ENCODE peak calls at places on chromosomes 11 and 22, in four cellular contexts. One of them, this sample, is unnamed.

GRCh38 chr11:93623938-93624337 is 37.5 kb upstream of the CEP295 start:
- DNase-seq in neural progenitor cell: no peak
- DNase-seq in psoas muscle: no peak
- DNase-seq in AG10803: no peak
- DNase-seq in this sample: no peak

GRCh38 chr22:37681556-37682049 is 4.5 kb upstream of the NOL12 start:
- DNase-seq in AG10803: peak
- DNase-seq in neural progenitor cell: peak
- DNase-seq in psoas muscle: peak
- DNase-seq in this sample: peak

GRCh38 chr22:23325183-23325582 is 144.9 kb downstream of the BCR start:
- DNase-seq in neural progenitor cell: peak
- DNase-seq in psoas muscle: no peak
- DNase-seq in AG10803: no peak
- DNase-seq in this sample: no peak

GRCh38 chr22:47397673-47398072 is 635.2 kb downstream of the TBC1D22A start:
- DNase-seq in AG10803: no peak
- DNase-seq in psoas muscle: no peak
- DNase-seq in neural progenitor cell: no peak
- DNase-seq in this sample: no peak

GRCh38 chr11:6237903-6238302 is 986 bp upstream of the CNGA4 start:
- DNase-seq in psoas muscle: no peak
- DNase-seq in AG10803: no peak
- DNase-seq in neural progenitor cell: no peak
- DNase-seq in this sample: no peak

GRCh38 chr11:44941286-44942021 is 9.2 kb downstream of the TP53I11 start:
- DNase-seq in psoas muscle: no peak
- DNase-seq in neural progenitor cell: no peak
- DNase-seq in AG10803: no peak
- DNase-seq in this sample: no peak

GRCh38 chr22:30562391-30562790 is 12.1 kb downstream of the GAL3ST1 start:
- DNase-seq in neural progenitor cell: no peak
- DNase-seq in psoas muscle: no peak
- DNase-seq in AG10803: no peak
- DNase-seq in this sample: no peak

GRCh38 chr11:18700375-18700774 is 1.8 kb downstream of the TMEM86A start:
- DNase-seq in AG10803: no peak
- DNase-seq in psoas muscle: no peak
- DNase-seq in neural progenitor cell: no peak
- DNase-seq in this sample: no peak

GRCh38 chr11:2445107-2445947 is 519 bp downstream of the KCNQ1 start:
- DNase-seq in psoas muscle: peak
- DNase-seq in neural progenitor cell: peak
- DNase-seq in AG10803: no peak
- DNase-seq in this sample: peak

GRCh38 chr11:14907411-14908213 is 15.6 kb upstream of the CYP2R1 start:
- DNase-seq in AG10803: peak
- DNase-seq in psoas muscle: peak
- DNase-seq in neural progenitor cell: peak
- DNase-seq in this sample: peak

GRCh38 chr22:37657590-37658132 is 862 bp upstream of the PDXP start:
- DNase-seq in psoas muscle: no peak
- DNase-seq in AG10803: peak
- DNase-seq in neural progenitor cell: peak
- DNase-seq in this sample: no peak

GRCh38 chr11:33402066-33402465 is 144.9 kb downstream of the HIPK3 start:
- DNase-seq in AG10803: no peak
- DNase-seq in neural progenitor cell: no peak
- DNase-seq in psoas muscle: no peak
- DNase-seq in this sample: no peak

GRCh38 chr11:101326141-101326540 is 196.5 kb upstream of the PGR start:
- DNase-seq in AG10803: no peak
- DNase-seq in neural progenitor cell: no peak
- DNase-seq in psoas muscle: no peak
- DNase-seq in this sample: no peak

GRCh38 chr11:101323997-101324396 is 194.4 kb upstream of the PGR start:
- DNase-seq in psoas muscle: no peak
- DNase-seq in AG10803: no peak
- DNase-seq in neural progenitor cell: peak
- DNase-seq in this sample: no peak

DNA sequence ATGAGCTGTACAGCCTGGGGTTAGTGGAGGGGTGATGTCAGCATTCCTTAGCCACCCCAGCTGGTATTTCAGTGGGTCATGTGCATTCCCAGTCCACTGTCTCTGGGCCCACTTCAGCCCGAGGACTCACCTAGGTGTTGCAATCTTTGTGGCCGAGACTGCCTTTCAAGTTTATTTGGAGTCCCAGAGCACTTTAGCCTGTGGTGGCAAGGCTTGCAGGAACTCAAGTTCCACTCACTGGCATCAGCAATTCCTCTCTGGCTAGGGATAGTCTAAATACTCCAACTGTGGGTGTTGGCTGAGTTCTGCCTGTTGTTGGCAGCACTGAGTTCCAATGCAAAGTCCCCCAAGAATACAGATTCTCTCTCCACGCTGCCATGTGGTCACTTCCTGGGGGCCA is 191.6 kb upstream of the PGR start:
- DNase-seq in neural progenitor cell: peak
- DNase-seq in AG10803: no peak
- DNase-seq in psoas muscle: no peak
- DNase-seq in this sample: peak
- TF ChIP-seq CTCF in neural progenitor cell: peak
- TF ChIP-seq CTCF in AG10803: no peak
- TF ChIP-seq CTCF in psoas muscle: no peak
- TF ChIP-seq CTCF in this sample: no peak

DNA sequence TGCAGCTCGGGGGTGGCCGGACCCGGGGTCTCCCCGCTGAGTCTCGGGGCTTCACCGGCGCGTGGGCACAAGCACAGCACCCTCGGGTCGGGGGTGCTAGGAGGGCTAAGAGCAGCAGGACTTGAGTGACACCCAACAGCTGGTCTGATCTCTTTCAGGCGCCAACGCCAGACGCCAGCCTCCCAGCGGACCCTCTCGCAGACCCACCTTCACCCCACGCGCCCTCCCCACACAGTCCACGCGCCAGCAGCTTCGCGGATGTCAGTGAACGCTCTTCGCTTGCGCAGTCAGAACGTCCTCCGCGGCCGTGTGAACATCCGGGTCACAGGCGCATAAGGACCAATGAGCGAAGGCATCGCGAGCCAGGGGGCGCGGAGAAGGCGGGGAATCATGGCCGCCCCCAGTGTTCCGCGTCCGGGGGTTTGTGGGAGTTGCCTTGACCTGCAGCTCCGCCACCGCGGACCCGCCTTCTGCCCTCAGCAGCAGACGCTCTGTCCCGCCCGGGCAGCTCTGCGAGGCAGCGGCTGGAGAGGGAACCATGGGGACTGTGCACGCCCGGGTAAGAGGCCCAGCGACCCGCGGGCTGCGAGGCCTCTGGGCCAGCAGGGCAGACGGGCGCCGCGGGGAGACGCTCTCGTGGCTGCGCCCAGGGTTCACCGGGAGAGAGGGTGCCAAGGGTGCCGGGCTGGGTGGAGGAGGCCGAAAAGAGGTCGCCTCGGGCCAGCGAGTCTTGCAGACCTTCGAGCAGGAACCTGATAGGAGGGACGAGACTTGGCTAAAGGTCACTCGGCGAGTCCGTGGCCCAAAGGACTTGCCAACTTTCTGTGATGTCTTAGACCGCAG is at the start of gene SAMM50:
- DNase-seq in AG10803: peak
- DNase-seq in psoas muscle: peak
- DNase-seq in neural progenitor cell: peak
- DNase-seq in this sample: peak
- TF ChIP-seq CTCF in AG10803: no peak
- TF ChIP-seq CTCF in psoas muscle: no peak
- TF ChIP-seq CTCF in neural progenitor cell: no peak
- TF ChIP-seq CTCF in this sample: no peak

GRCh38 chr11:119157088-119157487 is 8.2 kb downstream of the ABCG4 start:
- DNase-seq in neural progenitor cell: no peak
- DNase-seq in AG10803: no peak
- DNase-seq in psoas muscle: no peak
- DNase-seq in this sample: no peak

GRCh38 chr11:119154178-119154577 is 5.3 kb downstream of the ABCG4 start:
- DNase-seq in psoas muscle: no peak
- DNase-seq in AG10803: no peak
- DNase-seq in neural progenitor cell: no peak
- DNase-seq in this sample: no peak

GRCh38 chr11:119158467-119158866 is 9.6 kb downstream of the ABCG4 start:
- DNase-seq in neural progenitor cell: no peak
- DNase-seq in psoas muscle: no peak
- DNase-seq in AG10803: no peak
- DNase-seq in this sample: no peak

GRCh38 chr11:119156496-119156895 is 7.6 kb downstream of the ABCG4 start:
- DNase-seq in AG10803: no peak
- DNase-seq in psoas muscle: no peak
- DNase-seq in neural progenitor cell: no peak
- DNase-seq in this sample: no peak

DNA sequence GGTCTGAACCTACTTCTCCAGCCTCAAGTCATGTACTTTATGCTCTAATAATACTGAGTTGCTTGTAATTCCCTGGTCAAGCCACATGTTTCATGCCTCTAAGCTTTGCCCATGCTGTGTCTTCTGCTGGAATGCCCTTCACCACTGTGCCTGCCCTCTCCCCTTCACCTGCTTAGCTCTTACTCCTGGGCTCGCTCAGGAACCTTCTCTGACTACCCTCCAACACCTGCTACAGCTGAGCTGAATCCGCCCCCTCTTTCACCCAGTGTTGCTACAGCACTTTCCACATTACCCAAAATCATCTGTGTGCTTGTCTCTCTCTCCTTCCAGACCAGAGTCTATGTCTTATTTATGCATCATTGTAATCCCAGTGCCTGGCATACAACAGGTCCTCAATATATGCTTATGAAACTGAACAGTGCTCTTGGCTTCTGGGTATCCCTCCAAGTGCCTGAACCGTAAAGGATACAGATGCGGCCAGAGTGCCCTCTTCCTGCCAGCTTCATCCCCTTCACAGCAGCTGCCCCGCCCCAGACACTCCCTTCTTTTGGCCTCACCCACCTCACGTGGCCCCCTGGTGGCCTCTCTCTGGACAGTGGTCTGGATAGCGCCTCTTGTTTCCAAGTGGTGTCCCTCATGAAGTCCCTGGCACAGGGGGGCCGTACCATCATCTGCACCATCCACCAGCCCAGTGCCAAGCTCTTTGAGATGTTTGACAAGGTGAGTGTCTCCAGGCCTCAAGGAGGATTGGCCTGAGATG is 7.1 kb downstream of the ABCG4 start:
- DNase-seq in psoas muscle: no peak
- DNase-seq in AG10803: no peak
- DNase-seq in neural progenitor cell: peak
- DNase-seq in this sample: no peak
- TF ChIP-seq CTCF in psoas muscle: no peak
- TF ChIP-seq CTCF in AG10803: peak
- TF ChIP-seq CTCF in neural progenitor cell: peak
- TF ChIP-seq CTCF in this sample: no peak

DNA sequence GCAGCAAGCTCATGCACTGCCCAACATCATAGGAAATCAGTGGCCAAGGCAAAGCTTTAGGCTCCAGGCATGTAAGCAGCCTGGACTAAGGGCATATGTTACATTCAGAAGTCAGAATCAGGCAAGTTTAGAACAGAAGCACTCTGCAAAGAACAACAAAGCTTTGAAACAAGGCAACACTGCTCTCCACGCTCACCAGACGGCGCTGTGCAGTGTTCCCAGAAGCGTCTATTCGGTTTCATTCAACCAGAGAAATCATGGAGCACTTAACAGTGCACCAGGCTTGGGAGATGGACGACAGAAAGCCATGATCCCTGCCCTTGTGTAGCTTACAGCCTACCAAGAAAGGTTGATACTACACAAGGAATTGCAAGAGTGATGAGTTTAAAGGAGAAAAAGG is 555.8 kb downstream of the BUD13 start:
- DNase-seq in psoas muscle: no peak
- DNase-seq in AG10803: peak
- DNase-seq in neural progenitor cell: no peak
- DNase-seq in this sample: no peak
- TF ChIP-seq CTCF in psoas muscle: peak
- TF ChIP-seq CTCF in AG10803: peak
- TF ChIP-seq CTCF in neural progenitor cell: no peak
- TF ChIP-seq CTCF in this sample: peak

GRCh38 chr11:133967599-133968238 is 11.0 kb upstream of the IGSF9B start:
- DNase-seq in AG10803: no peak
- DNase-seq in neural progenitor cell: no peak
- DNase-seq in psoas muscle: no peak
- DNase-seq in this sample: peak

GRCh38 chr11:133968300-133968699 is 11.5 kb upstream of the IGSF9B start:
- DNase-seq in psoas muscle: no peak
- DNase-seq in AG10803: no peak
- DNase-seq in neural progenitor cell: peak
- DNase-seq in this sample: no peak

GRCh38 chr11:133966147-133966546 is 9.4 kb upstream of the IGSF9B start:
- DNase-seq in AG10803: no peak
- DNase-seq in neural progenitor cell: peak
- DNase-seq in psoas muscle: no peak
- DNase-seq in this sample: no peak

GRCh38 chr11:133964946-133965632 is 8.3 kb upstream of the IGSF9B start:
- DNase-seq in neural progenitor cell: no peak
- DNase-seq in AG10803: peak
- DNase-seq in psoas muscle: no peak
- DNase-seq in this sample: peak

GRCh38 chr11:133966924-133967598 is 10.3 kb upstream of the IGSF9B start:
- DNase-seq in neural progenitor cell: peak
- DNase-seq in AG10803: no peak
- DNase-seq in psoas muscle: peak
- DNase-seq in this sample: peak
- TF ChIP-seq CTCF in neural progenitor cell: peak
- TF ChIP-seq CTCF in AG10803: peak
- TF ChIP-seq CTCF in psoas muscle: peak
- TF ChIP-seq CTCF in this sample: no peak

GRCh38 chr11:13152736-13153541 is 124.7 kb upstream of the BMAL1 start:
- DNase-seq in psoas muscle: no peak
- DNase-seq in AG10803: peak
- DNase-seq in neural progenitor cell: peak
- DNase-seq in this sample: no peak
- TF ChIP-seq CTCF in psoas muscle: peak
- TF ChIP-seq CTCF in AG10803: peak
- TF ChIP-seq CTCF in neural progenitor cell: peak
- TF ChIP-seq CTCF in this sample: no peak